ENCODE peak calls at places on chromosomes 2 and 18, in four cellular contexts. One of them, this sample, is unnamed. For H3K4me1, the result is how much of the 10 kb centered on the place peaks cover.

GRCh38 chr2:38155-38554 is 8.2 kb downstream of the FAM110C start:
- DNase-seq in ovary: no peak
- DNase-seq in tibial nerve: no peak
- DNase-seq in H1: peak
- DNase-seq in this sample: no peak

GRCh38 chr2:120709608-120710041 is 26.0 kb upstream of the GLI2 start:
- DNase-seq in H1: peak
- DNase-seq in tibial nerve: peak
- DNase-seq in ovary: no peak
- DNase-seq in this sample: no peak

GRCh38 chr2:169065864-169066507 is 3.4 kb upstream of the DHRS9 start:
- DNase-seq in tibial nerve: no peak
- DNase-seq in H1: no peak
- DNase-seq in ovary: no peak
- DNase-seq in this sample: no peak

GRCh38 chr2:127574656-127575055 is 39.2 kb downstream of the MYO7B start:
- DNase-seq in ovary: no peak
- DNase-seq in H1: no peak
- DNase-seq in tibial nerve: no peak
- DNase-seq in this sample: no peak

GRCh38 chr2:200446612-200447011 is 63.3 kb downstream of the KCTD18 start:
- DNase-seq in ovary: no peak
- DNase-seq in tibial nerve: no peak
- DNase-seq in H1: no peak
- DNase-seq in this sample: no peak

GRCh38 chr2:99430614-99431258 is 59.1 kb downstream of the REV1 start:
- DNase-seq in ovary: no peak
- DNase-seq in H1: no peak
- DNase-seq in tibial nerve: no peak
- DNase-seq in this sample: no peak

GRCh38 chr18:63189817-63190216 is 129.8 kb downstream of the BCL2 start:
- DNase-seq in tibial nerve: no peak
- DNase-seq in H1: no peak
- DNase-seq in ovary: no peak
- DNase-seq in this sample: no peak

GRCh38 chr2:239321596-239322413 is 79.0 kb downstream of the HDAC4 start:
- DNase-seq in tibial nerve: no peak
- DNase-seq in H1: no peak
- DNase-seq in ovary: peak
- DNase-seq in this sample: no peak

GRCh38 chr18:59446012-59446411 is 86.9 kb upstream of the LMAN1 start:
- DNase-seq in H1: no peak
- DNase-seq in tibial nerve: no peak
- DNase-seq in ovary: no peak
- DNase-seq in this sample: no peak

GRCh38 chr2:177783835-177784448 is 288.6 kb downstream of the PDE11A start:
- DNase-seq in tibial nerve: peak
- DNase-seq in ovary: no peak
- DNase-seq in H1: no peak
- DNase-seq in this sample: no peak

GRCh38 chr18:74682141-74682997 is 84.7 kb downstream of the ZNF407 start:
- DNase-seq in ovary: no peak
- DNase-seq in H1: no peak
- DNase-seq in tibial nerve: no peak
- DNase-seq in this sample: no peak

GRCh38 chr2:105308785-105309540 is 20.6 kb downstream of the TGFBRAP1 start:
- DNase-seq in H1: no peak
- DNase-seq in ovary: no peak
- DNase-seq in tibial nerve: no peak
- DNase-seq in this sample: no peak

GRCh38 chr2:36376319-36376765 is 20.8 kb downstream of the CRIM1 start:
- DNase-seq in tibial nerve: peak
- DNase-seq in H1: no peak
- DNase-seq in ovary: peak
- DNase-seq in this sample: peak

GRCh38 chr2:128446049-128446811 is 127.6 kb upstream of the HS6ST1 start:
- DNase-seq in H1: no peak
- DNase-seq in tibial nerve: no peak
- DNase-seq in ovary: peak
- DNase-seq in this sample: peak

GRCh38 chr2:63734510-63734909 is 107.2 kb upstream of the UGP2 start:
- DNase-seq in tibial nerve: no peak
- DNase-seq in H1: no peak
- DNase-seq in ovary: no peak
- DNase-seq in this sample: no peak

GRCh38 chr2:8803658-8804379 is 33.6 kb downstream of the KIDINS220 start:
- DNase-seq in H1: no peak
- DNase-seq in tibial nerve: no peak
- DNase-seq in ovary: no peak
- DNase-seq in this sample: no peak

GRCh38 chr2:17085803-17086202 is 420.2 kb upstream of the CYRIA start:
- DNase-seq in H1: no peak
- DNase-seq in tibial nerve: no peak
- DNase-seq in ovary: no peak
- DNase-seq in this sample: no peak

GRCh38 chr18:8849696-8850095 is 144.3 kb downstream of the MTCL1 start:
- DNase-seq in tibial nerve: no peak
- DNase-seq in H1: no peak
- DNase-seq in ovary: no peak
- DNase-seq in this sample: no peak

GRCh38 chr2:43180901-43181300 is 45.5 kb downstream of the ZFP36L2 start:
- DNase-seq in tibial nerve: no peak
- DNase-seq in ovary: no peak
- DNase-seq in H1: no peak
- DNase-seq in this sample: no peak

GRCh38 chr18:939167-939566 is 34.5 kb downstream of the ADCYAP1 start:
- DNase-seq in H1: no peak
- DNase-seq in ovary: no peak
- DNase-seq in tibial nerve: no peak
- DNase-seq in this sample: no peak

GRCh38 chr2:54772531-54772930 is 49.1 kb downstream of the EML6 start:
- DNase-seq in tibial nerve: no peak
- DNase-seq in H1: no peak
- DNase-seq in ovary: no peak
- DNase-seq in this sample: no peak

GRCh38 chr18:72342933-72343332 is 201.2 kb downstream of the CBLN2 start:
- DNase-seq in tibial nerve: no peak
- DNase-seq in H1: no peak
- DNase-seq in ovary: no peak
- DNase-seq in this sample: no peak

GRCh38 chr2:208792766-208793165 is 386.2 kb downstream of the PTH2R start:
- DNase-seq in H1: no peak
- DNase-seq in ovary: no peak
- DNase-seq in tibial nerve: no peak
- DNase-seq in this sample: no peak

GRCh38 chr2:113052767-113053166 is at the start of gene IL36B:
- DNase-seq in ovary: no peak
- DNase-seq in tibial nerve: no peak
- DNase-seq in H1: no peak
- DNase-seq in this sample: no peak

GRCh38 chr18:13442451-13442850 is 223.9 kb downstream of the LDLRAD4 start:
- DNase-seq in tibial nerve: no peak
- DNase-seq in ovary: no peak
- DNase-seq in H1: no peak
- DNase-seq in this sample: no peak

GRCh38 chr2:9774266-9774665 is 69.0 kb upstream of the TAF1B start:
- DNase-seq in ovary: no peak
- DNase-seq in H1: no peak
- DNase-seq in tibial nerve: no peak
- DNase-seq in this sample: peak

GRCh38 chr2:241489733-241490443 is 18.5 kb downstream of the STK25 start:
- DNase-seq in tibial nerve: no peak
- DNase-seq in ovary: no peak
- DNase-seq in H1: no peak
- DNase-seq in this sample: no peak

GRCh38 chr2:101112772-101113157 is 38.4 kb downstream of the TBC1D8 start:
- DNase-seq in ovary: no peak
- DNase-seq in tibial nerve: no peak
- DNase-seq in H1: no peak
- DNase-seq in this sample: no peak
- H3K4me3 ChIP-seq in ovary: no peak
- H3K4me3 ChIP-seq in tibial nerve: no peak
- H3K4me3 ChIP-seq in H1: no peak
- H3K4me3 ChIP-seq in this sample: no peak

DNA sequence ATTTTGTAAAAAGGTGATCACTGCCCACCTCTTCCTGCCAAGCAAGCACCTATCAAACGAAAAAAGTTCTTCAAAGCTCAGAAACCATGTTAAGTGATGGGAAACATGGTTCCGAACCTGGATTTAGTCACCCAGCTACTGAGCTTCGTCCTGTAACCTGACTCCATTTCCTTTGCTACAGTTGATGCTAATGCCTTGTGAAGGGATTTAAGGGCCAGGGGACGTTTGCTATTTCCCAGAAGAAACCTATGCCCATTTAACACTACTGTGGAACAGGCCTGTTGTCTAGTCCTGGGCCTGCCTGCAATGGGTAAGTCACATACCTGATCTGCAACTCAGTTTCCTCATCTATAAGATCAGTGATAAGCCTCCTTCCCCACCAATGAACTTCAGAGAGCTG is 14.8 kb downstream of the SERPINE2 start:
- DNase-seq in H1: no peak
- DNase-seq in ovary: no peak
- DNase-seq in tibial nerve: no peak
- DNase-seq in this sample: no peak
- H3K4me1 ChIP-seq in H1: under half
- H3K4me1 ChIP-seq in ovary: under half
- H3K4me1 ChIP-seq in tibial nerve: under half
- H3K4me1 ChIP-seq in this sample: under half

DNA sequence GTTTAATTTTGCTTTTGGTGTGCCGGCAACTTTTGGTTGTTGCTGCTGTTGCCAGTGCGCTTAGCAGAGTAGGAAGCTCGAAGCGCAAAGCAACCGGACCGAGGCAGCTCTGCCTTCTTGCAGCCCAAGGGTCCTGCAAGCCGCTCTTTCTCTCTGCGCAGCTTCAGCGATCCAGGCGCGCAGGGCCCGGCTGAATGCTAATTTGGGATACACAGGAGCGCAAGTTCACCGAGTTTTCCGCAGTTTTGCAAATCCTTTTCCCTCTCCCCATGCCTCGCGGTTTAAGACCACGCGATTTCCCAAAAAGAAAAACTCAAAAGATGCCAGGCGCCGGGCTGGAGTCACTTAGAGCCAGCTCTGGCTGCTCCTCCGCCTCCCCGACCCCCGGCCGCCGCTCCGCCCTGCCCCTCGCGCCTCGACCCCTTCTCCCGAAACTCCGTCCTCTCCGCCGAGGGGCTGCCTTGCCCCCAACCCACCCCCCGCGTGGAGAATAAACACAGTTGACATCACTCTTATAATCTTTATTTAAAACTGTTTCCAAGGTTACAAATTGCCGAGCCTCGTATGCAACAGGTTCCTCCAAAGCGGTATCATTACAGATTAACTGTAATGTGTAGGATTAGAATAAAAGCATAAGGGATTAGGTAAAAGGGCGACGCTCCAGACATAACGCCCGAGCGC is 13.4 kb upstream of the SIX3 start:
- DNase-seq in H1: no peak
- DNase-seq in ovary: no peak
- DNase-seq in tibial nerve: no peak
- DNase-seq in this sample: no peak
- TF ChIP-seq POLR2A in H1: no peak
- TF ChIP-seq POLR2A in ovary: no peak
- TF ChIP-seq POLR2A in tibial nerve: no peak
- TF ChIP-seq POLR2A in this sample: no peak

GRCh38 chr2:1162246-1162645 is 211.6 kb downstream of the SNTG2 start:
- DNase-seq in ovary: no peak
- DNase-seq in H1: no peak
- DNase-seq in tibial nerve: no peak
- DNase-seq in this sample: no peak
- H3K4me3 ChIP-seq in ovary: no peak
- H3K4me3 ChIP-seq in H1: no peak
- H3K4me3 ChIP-seq in tibial nerve: no peak
- H3K4me3 ChIP-seq in this sample: no peak

This sample was measured in uterus.